ENCODE peak calls at places on chromosome 15, in nine cellular contexts. W, F, A, E, P, U, O, K and H are unnamed samples.

GRCh38 chr15:71082803-71083202 is 32.5 kb upstream of the THSD4 start:
- DNase-seq in W (no peak), F (no peak), A (no peak), E (no peak), P (no peak), U (no peak), O (no peak), K (no peak), H (no peak)

GRCh38 chr15:64693134-64693533 is 82.3 kb downstream of the RBPMS2 start:
- DNase-seq in W (no peak), F (peak), A (no peak), E (no peak), P (peak), U (peak), O (no peak), K (no peak), H (no peak)

GRCh38 chr15:22958487-22959280 is 21.5 kb downstream of the CYFIP1 start:
- DNase-seq in W (no peak), F (no peak), A (no peak), E (no peak), P (no peak), U (no peak), O (no peak), K (no peak), H (peak)

GRCh38 chr15:36880913-36881290 is 219.4 kb downstream of the MEIS2 start:
- DNase-seq in W (no peak), F (no peak), A (no peak), E (no peak), P (no peak), U (no peak), O (no peak), K (no peak), H (no peak)

GRCh38 chr15:79248183-79248582 is 34.3 kb upstream of the ANKRD34C start:
- DNase-seq in W (no peak), F (no peak), A (no peak), E (no peak), P (peak), U (no peak), O (no peak), K (no peak), H (no peak)

GRCh38 chr15:83323296-83323711 is 38.8 kb upstream of the BNC1 start:
- DNase-seq in W (peak), F (peak), A (no peak), E (no peak), P (peak), U (no peak), O (no peak), K (no peak), H (no peak)

GRCh38 chr15:100762913-100763627 is 116.6 kb upstream of the ALDH1A3 start:
- DNase-seq in W (no peak), F (no peak), A (no peak), E (no peak), P (no peak), U (no peak), O (no peak), K (peak), H (peak)

GRCh38 chr15:92091155-92091734 is 237.7 kb downstream of the SLCO3A1 start:
- DNase-seq in W (peak), F (peak), A (peak), E (no peak), P (no peak), U (no peak), O (peak), K (no peak), H (no peak)

GRCh38 chr15:25176616-25176923 is 221.8 kb downstream of the SNRPN start:
- DNase-seq in W (no peak), F (no peak), A (no peak), E (peak), P (no peak), U (peak), O (peak), K (no peak), H (peak)

GRCh38 chr15:54803987-54804386 is 392.8 kb downstream of the RSL24D1 start:
- DNase-seq in W (no peak), F (no peak), A (no peak), E (no peak), P (no peak), U (no peak), O (no peak), K (no peak), H (no peak)

GRCh38 chr15:101101676-101102075 is 150.2 kb downstream of the CHSY1 start:
- DNase-seq in W (no peak), F (no peak), A (no peak), E (no peak), P (no peak), U (no peak), O (no peak), K (no peak), H (no peak)

GRCh38 chr15:49300856-49301255 is 122.2 kb upstream of the FGF7 start:
- DNase-seq in W (no peak), F (no peak), A (no peak), E (no peak), P (no peak), U (no peak), O (no peak), K (no peak), H (no peak)

GRCh38 chr15:63672775-63673174 is 75.6 kb downstream of the FBXL22 start:
- DNase-seq in W (no peak), F (no peak), A (no peak), E (no peak), P (no peak), U (no peak), O (no peak), K (no peak), H (no peak)

GRCh38 chr15:23467110-23467600 is 20.1 kb upstream of the GOLGA6L2 start:
- DNase-seq in W (no peak), F (peak), A (no peak), E (no peak), P (no peak), U (no peak), O (no peak), K (no peak), H (peak)

GRCh38 chr15:52261026-52261425 is 34.6 kb downstream of the MYO5C start:
- DNase-seq in W (no peak), F (no peak), A (no peak), E (peak), P (no peak), U (no peak), O (no peak), K (no peak), H (no peak)

GRCh38 chr15:98035577-98036010 is 75.1 kb downstream of the ARRDC4 start:
- DNase-seq in W (no peak), F (no peak), A (no peak), E (no peak), P (no peak), U (no peak), O (no peak), K (no peak), H (no peak)

GRCh38 chr15:71294636-71295241 is 179.5 kb downstream of the THSD4 start:
- DNase-seq in W (no peak), F (peak), A (no peak), E (no peak), P (peak), U (no peak), O (no peak), K (no peak), H (no peak)

GRCh38 chr15:70853855-70854668 is at the start of gene LARP6:
- DNase-seq in W (peak), F (peak), A (peak), E (peak), P (no peak), U (no peak), O (peak), K (no peak), H (peak)

GRCh38 chr15:101447168-101447533 is 42.4 kb downstream of the PCSK6 start:
- DNase-seq in W (no peak), F (no peak), A (no peak), E (no peak), P (no peak), U (no peak), O (no peak), K (no peak), H (no peak)

GRCh38 chr15:48627260-48627969 is 18.1 kb downstream of the FBN1 start:
- DNase-seq in W (no peak), F (peak), A (no peak), E (no peak), P (no peak), U (no peak), O (no peak), K (no peak), H (no peak)

GRCh38 chr15:81814882-81815455 is 230.8 kb downstream of the MEX3B start:
- DNase-seq in W (no peak), F (no peak), A (no peak), E (no peak), P (no peak), U (no peak), O (no peak), K (no peak), H (no peak)

GRCh38 chr15:81813215-81813614 is 232.6 kb downstream of the MEX3B start:
- DNase-seq in W (no peak), F (no peak), A (no peak), E (no peak), P (no peak), U (no peak), O (no peak), K (no peak), H (no peak)

DNA sequence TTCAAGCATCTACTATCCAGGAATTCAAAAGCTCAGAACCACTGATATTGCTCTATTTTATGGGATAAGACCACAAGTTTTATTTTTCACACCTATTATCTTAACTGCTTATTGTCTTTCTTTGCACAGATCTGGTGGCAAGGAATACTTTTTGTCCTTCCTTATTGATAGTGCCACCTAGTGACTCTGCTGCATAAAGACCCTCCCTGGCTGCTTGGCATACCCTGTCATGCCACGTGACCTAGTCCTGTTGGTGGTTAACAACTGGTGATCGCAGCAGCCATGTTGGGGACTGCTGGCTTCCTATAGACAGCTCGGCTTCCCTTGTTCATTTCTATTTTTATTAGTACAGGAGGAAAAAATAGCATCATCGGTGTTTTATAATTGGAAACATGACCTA is 236.3 kb downstream of the MEX3B start:
- DNase-seq in W (no peak), F (peak), A (no peak), E (no peak), P (no peak), U (no peak), O (no peak), K (no peak), H (no peak)
- TF ChIP-seq CTCF in W (peak), F (no peak), A (no peak), E (no peak), P (peak), U (no peak), O (peak), K (no peak), H (peak)

GRCh38 chr15:26974120-26974780 is 3.3 kb downstream of the GABRG3 start:
- DNase-seq in W (no peak), F (peak), A (no peak), E (no peak), P (no peak), U (no peak), O (no peak), K (no peak), H (no peak)
- TF ChIP-seq CTCF in W (peak), F (no peak), A (peak), E (no peak), P (peak), U (no peak), O (peak), K (no peak), H (no peak)

GRCh38 chr15:56428821-56429458 is 36.0 kb downstream of the MNS1 start:
- DNase-seq in W (no peak), F (peak), A (no peak), E (no peak), P (no peak), U (no peak), O (no peak), K (no peak), H (peak)
- TF ChIP-seq CTCF in W (peak), F (peak), A (peak), E (peak), P (peak), U (no peak), O (peak), K (no peak), H (peak)

GRCh38 chr15:40106203-40107161 is 2.2 kb downstream of the BMF start:
- DNase-seq in W (peak), F (peak), A (no peak), E (no peak), P (no peak), U (peak), O (no peak), K (peak), H (peak)
- TF ChIP-seq CTCF in W (no peak), F (no peak), A (no peak), E (no peak), P (no peak), U (no peak), O (no peak), K (no peak), H (peak)

GRCh38 chr15:43210807-43211206 is 10.0 kb downstream of the EPB42 start:
- DNase-seq in W (no peak), F (no peak), A (no peak), E (no peak), P (no peak), U (no peak), O (no peak), K (no peak), H (no peak)

GRCh38 chr15:43208052-43209002 is 12.5 kb downstream of the EPB42 start:
- DNase-seq in W (no peak), F (no peak), A (no peak), E (no peak), P (no peak), U (no peak), O (no peak), K (no peak), H (peak)

GRCh38 chr15:43210172-43210745 is 10.6 kb downstream of the EPB42 start:
- DNase-seq in W (no peak), F (no peak), A (no peak), E (no peak), P (no peak), U (no peak), O (no peak), K (no peak), H (no peak)

GRCh38 chr15:43211336-43211735 is 9.5 kb downstream of the EPB42 start:
- DNase-seq in W (no peak), F (no peak), A (no peak), E (no peak), P (no peak), U (no peak), O (no peak), K (no peak), H (no peak)

DNA sequence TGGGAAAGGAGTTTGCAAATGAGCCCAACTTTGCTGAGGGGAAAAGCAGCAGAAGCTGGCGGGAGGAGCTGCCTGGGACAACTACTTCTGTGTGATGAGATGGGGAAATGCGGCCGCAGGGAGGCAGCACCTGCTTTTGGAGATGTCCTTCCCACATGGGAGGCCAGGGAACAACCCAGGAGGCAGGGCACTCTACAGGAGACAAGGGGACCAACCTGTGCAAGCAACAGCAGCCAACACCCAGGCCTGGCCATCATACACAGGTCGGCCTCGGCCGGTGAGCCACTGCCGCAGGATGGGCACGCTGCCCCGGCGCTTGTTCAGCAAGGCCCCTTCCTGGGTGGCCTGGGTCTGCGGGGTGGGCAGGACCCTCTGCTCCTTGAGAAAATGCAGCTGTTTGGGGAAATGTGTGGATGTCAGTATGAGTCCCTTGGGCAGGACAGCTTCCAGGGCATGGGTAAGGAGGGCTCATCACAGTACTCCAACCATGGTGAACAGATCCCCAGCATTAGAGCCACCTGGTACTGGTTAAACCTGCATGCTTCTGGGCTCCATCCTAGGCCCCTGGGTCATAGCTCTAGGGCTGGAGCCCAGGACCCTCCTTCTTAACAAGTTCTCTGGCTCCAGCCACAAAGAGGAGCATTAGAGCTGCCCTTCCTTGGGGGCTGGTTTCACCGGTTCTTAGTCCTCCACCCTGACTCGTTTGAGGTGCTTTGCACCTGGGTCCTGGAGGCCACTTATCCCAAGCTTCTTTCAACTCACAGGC is 11.6 kb downstream of the EPB42 start:
- DNase-seq in W (peak), F (peak), A (no peak), E (peak), P (no peak), U (no peak), O (no peak), K (no peak), H (peak)
- TF ChIP-seq CTCF in W (peak), F (peak), A (no peak), E (no peak), P (no peak), U (no peak), O (no peak), K (no peak), H (no peak)

GRCh38 chr15:45393851-45394250 is 15.5 kb upstream of the GATM start:
- DNase-seq in W (no peak), F (no peak), A (no peak), E (no peak), P (no peak), U (no peak), O (no peak), K (no peak), H (no peak)
- TF ChIP-seq CTCF in W (no peak), F (peak), A (no peak), E (no peak), P (peak), U (no peak), O (no peak), K (no peak), H (peak)

GRCh38 chr15:60479711-60480110 is 769 bp upstream of the ICE2 start:
- DNase-seq in W (no peak), F (no peak), A (no peak), E (no peak), P (no peak), U (no peak), O (no peak), K (no peak), H (peak)

GRCh38 chr15:60480149-60480548 is 1.2 kb upstream of the ICE2 start:
- DNase-seq in W (no peak), F (no peak), A (no peak), E (no peak), P (no peak), U (no peak), O (no peak), K (no peak), H (peak)

GRCh38 chr15:60477991-60478632 is 830 bp downstream of the ICE2 start:
- DNase-seq in W (no peak), F (peak), A (no peak), E (no peak), P (no peak), U (no peak), O (no peak), K (no peak), H (peak)

GRCh38 chr15:60479361-60479684 is 381 bp upstream of the ICE2 start:
- DNase-seq in W (no peak), F (no peak), A (no peak), E (no peak), P (no peak), U (no peak), O (no peak), K (no peak), H (no peak)

GRCh38 chr15:60478633-60479360 is at the start of gene ICE2:
- DNase-seq in W (peak), F (peak), A (peak), E (peak), P (peak), U (peak), O (peak), K (peak), H (peak)
- TF ChIP-seq CTCF in W (no peak), F (no peak), A (no peak), E (peak), P (no peak), U (no peak), O (peak), K (no peak), H (no peak)

GRCh38 chr15:35206060-35206675 is 121.1 kb upstream of the NANOGP8 start:
- DNase-seq in W (no peak), F (peak), A (no peak), E (no peak), P (no peak), U (no peak), O (no peak), K (no peak), H (peak)
- TF ChIP-seq CTCF in W (peak), F (peak), A (peak), E (no peak), P (no peak), U (no peak), O (no peak), K (no peak), H (peak)

GRCh38 chr15:28881170-28881569 is 4.6 kb upstream of the APBA2 start:
- DNase-seq in W (no peak), F (peak), A (no peak), E (no peak), P (peak), U (no peak), O (no peak), K (no peak), H (no peak)
- TF ChIP-seq CTCF in W (no peak), F (no peak), A (no peak), E (no peak), P (peak), U (no peak), O (no peak), K (no peak), H (no peak)